ENCODE peak calls at places on chromosomes 5 and 9, in six cellular contexts. Q is HepG2, O is HCT116, I is K562, C is SK-N-SH, M is GM12878. G is an unnamed sample.

GRCh38 chr5:145996135-145996534 is 59.8 kb downstream of the SH3RF2 start:
- DNase-seq in Q (no peak), O (no peak), I (no peak), C (no peak), M (no peak), G (no peak)

GRCh38 chr9:97555164-97555563 is 53.7 kb downstream of the TMOD1 start:
- DNase-seq in Q (no peak), O (no peak), I (no peak), C (no peak), M (no peak), G (no peak)

GRCh38 chr5:68435611-68436010 is 220.1 kb downstream of the PIK3R1 start:
- DNase-seq in Q (no peak), O (no peak), I (no peak), C (no peak), M (no peak), G (no peak)

GRCh38 chr5:32193591-32193990 is 19.5 kb upstream of the GOLPH3 start:
- DNase-seq in Q (peak; percentile 86), O (no peak), I (no peak), C (peak; percentile 77), M (no peak), G (peak; percentile 84)

GRCh38 chr9:16509946-16510504 is 360.4 kb downstream of the BNC2 start:
- DNase-seq in Q (no peak), O (no peak), I (no peak), C (no peak), M (no peak), G (no peak)

GRCh38 chr9:14326264-14326826 is 12.4 kb upstream of the NFIB start:
- DNase-seq in Q (no peak), O (no peak), I (no peak), C (no peak), M (no peak), G (peak; percentile 93)

GRCh38 chr5:173812811-173813550 is 75.2 kb upstream of the CPEB4 start:
- DNase-seq in Q (no peak), O (no peak), I (no peak), C (no peak), M (no peak), G (no peak)

GRCh38 chr5:119302916-119303897 is 52.6 kb upstream of the TNFAIP8 start:
- DNase-seq in Q (peak; percentile 97), O (no peak), I (peak; percentile 35), C (no peak), M (no peak), G (peak; percentile 51)

GRCh38 chr5:137361275-137361674 is 137.9 kb downstream of the SPOCK1 start:
- DNase-seq in Q (no peak), O (no peak), I (no peak), C (peak; percentile 41), M (no peak), G (no peak)

GRCh38 chr9:94985649-94986048 is 259.1 kb downstream of the AOPEP start:
- DNase-seq in Q (no peak), O (no peak), I (peak; percentile 77), C (no peak), M (no peak), G (no peak)

GRCh38 chr9:31185831-31186230 is 1198.6 kb upstream of the ACO1 start:
- DNase-seq in Q (no peak), O (no peak), I (no peak), C (no peak), M (no peak), G (no peak)

GRCh38 chr5:146919304-146919703 is 40.7 kb upstream of the PPP2R2B start:
- DNase-seq in Q (no peak), O (no peak), I (no peak), C (no peak), M (no peak), G (no peak)

GRCh38 chr5:146766013-146766412 is 112.5 kb downstream of the PPP2R2B start:
- DNase-seq in Q (no peak), O (no peak), I (no peak), C (no peak), M (no peak), G (no peak)

GRCh38 chr5:105506692-105507277 is 1944.2 kb upstream of the NUDT12 start:
- DNase-seq in Q (peak; percentile 12), O (peak; percentile 16), I (peak; percentile 24), C (no peak), M (no peak), G (peak; percentile 65)

GRCh38 chr9:122029898-122030297 is 63.2 kb downstream of the TTLL11 start:
- DNase-seq in Q (peak; percentile 14), O (no peak), I (no peak), C (no peak), M (no peak), G (peak; percentile 76)

GRCh38 chr5:43037929-43038510 is 2.1 kb downstream of the ANXA2R start:
- DNase-seq in Q (no peak), O (no peak), I (peak; percentile 49), C (no peak), M (no peak), G (no peak)

GRCh38 chr5:115626444-115626823 is 598 bp upstream of the TMED7 start:
- DNase-seq in Q (no peak), O (peak; percentile 24), I (no peak), C (no peak), M (no peak), G (no peak)

DNA sequence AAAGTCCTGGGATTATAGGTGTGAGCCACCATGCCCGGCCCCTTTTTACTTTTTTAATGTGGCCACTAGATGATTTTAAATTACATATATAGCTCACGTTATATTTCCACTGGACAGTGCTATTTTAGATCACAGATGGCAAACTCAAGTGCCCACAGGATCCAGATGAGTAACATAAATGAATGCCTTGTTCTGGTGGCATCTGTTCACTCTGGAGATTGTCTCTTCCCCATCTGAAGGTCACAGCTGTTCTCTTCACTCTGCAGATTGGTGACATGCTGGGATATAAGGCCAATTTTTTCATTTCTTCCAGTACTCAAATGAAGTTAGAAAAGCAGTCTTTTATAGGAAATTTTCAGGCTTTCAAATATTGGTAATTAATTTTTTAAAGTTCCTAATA is 160.1 kb downstream of the DOCK8 start:
- DNase-seq in Q (no peak), O (no peak), I (no peak), C (no peak), M (no peak), G (no peak)
- TF ChIP-seq JUND in Q (no peak), O (no peak), I (no peak), C (no peak), M (no peak), G (no peak)

DNA sequence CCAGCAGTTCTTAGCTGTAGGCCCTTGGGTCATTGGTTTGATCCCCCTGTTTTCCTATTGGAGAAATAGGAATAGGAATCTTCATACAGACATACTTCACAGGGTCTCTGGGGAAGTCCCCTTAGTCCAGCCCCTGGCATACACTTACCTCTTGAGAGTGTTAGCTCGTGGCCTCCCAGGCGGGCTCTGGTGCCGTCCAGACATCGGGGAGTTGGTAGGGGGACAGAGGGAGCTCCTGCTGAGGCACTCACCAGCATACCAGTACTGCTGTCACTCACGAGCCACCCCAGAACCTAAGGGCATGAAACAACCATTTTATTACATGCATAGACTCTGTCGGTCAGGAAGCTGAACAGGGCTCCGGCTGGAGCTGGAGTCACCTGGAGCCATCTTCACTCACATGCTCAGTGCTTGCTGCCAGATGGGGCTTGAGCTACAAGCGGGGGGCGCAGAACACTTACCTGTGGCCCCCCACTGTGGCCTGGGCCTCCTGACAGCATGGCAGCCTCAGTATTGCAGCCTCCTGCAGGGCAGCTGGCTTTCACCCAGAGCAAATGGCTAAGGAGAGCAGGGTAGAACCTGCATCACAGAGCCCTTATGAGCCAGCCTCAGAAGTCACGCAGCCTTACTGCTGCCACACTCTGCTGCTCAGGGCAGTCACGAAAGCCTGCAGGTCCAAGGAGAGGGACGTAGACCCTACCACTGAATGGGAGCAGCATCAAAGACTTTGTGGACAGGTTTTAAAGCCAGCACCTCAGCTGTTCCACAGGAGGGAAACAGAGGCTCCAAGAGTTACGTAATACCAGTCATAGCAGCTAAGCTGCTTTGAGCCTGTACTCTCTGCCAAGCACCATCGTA is 58.3 kb upstream of the ANGPTL2 start:
- DNase-seq in Q (no peak), O (no peak), I (no peak), C (no peak), M (no peak), G (no peak)
- TF ChIP-seq JUND in Q (no peak), O (no peak), I (no peak), C (no peak), M (no peak), G (no peak)

GRCh38 chr9:129962889-129963703 is 79.9 kb downstream of the FNBP1 start:
- DNase-seq in Q (no peak), O (no peak), I (peak; percentile 67), C (no peak), M (peak; percentile 59), G (peak; percentile 51)
- TF ChIP-seq JUND in Q (no peak), O (no peak), I (no peak), C (no peak), M (no peak), G (no peak)

GRCh38 chr5:16345454-16345853 is 120.1 kb downstream of the ZNF622 start:
- DNase-seq in Q (no peak), O (no peak), I (peak; percentile 57), C (no peak), M (no peak), G (no peak)
- TF ChIP-seq JUND in Q (no peak), O (no peak), I (no peak), C (no peak), M (no peak), G (no peak)

DNA sequence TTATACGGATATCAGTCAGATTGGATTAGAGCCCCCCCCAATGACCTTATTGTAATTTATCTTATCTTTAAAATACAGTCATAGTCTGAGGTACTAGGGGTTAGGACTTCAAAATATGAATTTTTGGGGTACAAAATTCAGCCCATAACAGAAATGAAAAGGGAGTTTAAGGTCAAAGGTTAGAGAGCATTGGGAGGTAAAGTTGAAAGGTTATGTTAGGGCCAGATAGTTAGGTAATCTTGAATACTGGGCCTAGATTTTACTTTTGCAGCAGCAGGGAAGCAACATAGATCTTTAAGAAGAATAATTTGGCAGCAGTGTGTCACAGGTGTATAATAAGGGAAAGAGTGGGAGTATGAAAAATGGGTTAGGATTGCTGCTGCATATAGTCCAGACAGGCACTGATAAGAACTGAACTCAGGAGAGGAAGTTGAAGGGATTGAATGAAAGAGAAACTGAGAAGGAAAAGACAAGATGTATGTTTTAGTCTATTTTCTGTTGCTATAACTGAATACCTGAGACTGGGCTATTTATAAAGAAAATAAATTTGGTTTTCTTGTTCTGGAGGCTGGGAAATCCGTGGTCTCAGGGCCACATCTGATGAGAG is 10.7 kb upstream of the GCNT4 start:
- DNase-seq in Q (no peak), O (no peak), I (no peak), C (no peak), M (no peak), G (no peak)
- TF ChIP-seq JUND in Q (no peak), O (no peak), I (no peak), C (no peak), M (no peak), G (no peak)

G was measured in T47D.